ENCODE peak calls at places on chromosome 15, in six cellular contexts. V, F, E, I, Z and G are unnamed samples.
A peak's percentile ranks its signal among the peaks of the same experiment; 100 is the strongest.

GRCh38 chr15:70196314-70197291 is 98.9 kb upstream of the TLE3 start:
- DNase-seq in I (peak; percentile 51), Z (peak; percentile 30), F (peak; percentile 80), V (no peak), E (no peak), G (peak; percentile 52)

GRCh38 chr15:80328496-80328895 is 75.7 kb upstream of the ARNT2 start:
- DNase-seq in E (no peak), I (no peak), V (no peak), Z (no peak), F (no peak), G (no peak)

GRCh38 chr15:38391186-38391585 is 62.7 kb upstream of the FAM98B start:
- DNase-seq in E (no peak), I (no peak), F (no peak), Z (no peak), V (no peak), G (no peak)

GRCh38 chr15:58545307-58546065 is 113.7 kb downstream of the LIPC start:
- DNase-seq in V (no peak), I (no peak), E (no peak), F (no peak), Z (no peak), G (no peak)

GRCh38 chr15:33007295-33007855 is 187.1 kb downstream of the FMN1 start:
- DNase-seq in E (no peak), Z (no peak), F (no peak), I (no peak), V (peak; percentile 67), G (no peak)

GRCh38 chr15:41401904-41402267 is 410 bp downstream of the NDUFAF1 start:
- DNase-seq in Z (no peak), I (no peak), E (no peak), F (no peak), V (no peak), G (no peak)

GRCh38 chr15:31758126-31758525 is 272.2 kb upstream of the CHRNA7 start:
- DNase-seq in Z (peak; percentile 27), E (no peak), V (peak; percentile 81), F (no peak), I (no peak), G (no peak)

GRCh38 chr15:68383161-68384074 is 48.5 kb downstream of the ITGA11 start:
- DNase-seq in I (peak; percentile 7), F (peak; percentile 29), Z (no peak), E (peak; percentile 74), V (peak; percentile 68), G (no peak)

GRCh38 chr15:53979051-53979788 is 979 bp downstream of the UNC13C start:
- DNase-seq in E (no peak), Z (no peak), I (no peak), V (no peak), F (no peak), G (no peak)

GRCh38 chr15:90598053-90598577 is 68.4 kb downstream of the CRTC3 start:
- DNase-seq in V (peak; percentile 56), F (peak; percentile 74), Z (peak; percentile 51), E (peak; percentile 74), I (peak; percentile 57), G (peak; percentile 84)

GRCh38 chr15:35690698-35691116 is 144.7 kb upstream of the DPH6 start:
- DNase-seq in I (peak; percentile 39), V (no peak), E (no peak), Z (no peak), F (no peak), G (no peak)

GRCh38 chr15:68463996-68464395 is 32.0 kb upstream of the ITGA11 start:
- DNase-seq in I (no peak), F (no peak), E (peak; percentile 29), Z (no peak), V (no peak), G (no peak)

GRCh38 chr15:68275165-68275746 is 2.3 kb upstream of the FEM1B start:
- DNase-seq in E (no peak), V (peak; percentile 68), I (no peak), F (no peak), Z (no peak), G (peak; percentile 85)

GRCh38 chr15:67089218-67090193 is 24.1 kb downstream of the SMAD3 start:
- DNase-seq in Z (no peak), E (peak; percentile 50), I (no peak), V (peak; percentile 70), F (no peak), G (no peak)

GRCh38 chr15:80682201-80682600 is 12.9 kb upstream of the ABHD17C start:
- DNase-seq in F (no peak), Z (no peak), E (no peak), I (no peak), V (no peak), G (no peak)

GRCh38 chr15:85563328-85563727 is 182.9 kb downstream of the AKAP13 start:
- DNase-seq in Z (no peak), E (no peak), F (no peak), I (no peak), V (peak; percentile 65), G (no peak)
- H3K27ac ChIP-seq in Z (no peak overlapping the region), E (no peak overlapping the region), F (peak overlapping the region; percentile 44), I (no peak overlapping the region), V (peak overlapping the region; percentile 70), G (peak overlapping the region; percentile 74)

GRCh38 chr15:29428925-29429573 is 159.4 kb upstream of the NSMCE3 start:
- DNase-seq in E (no peak), F (no peak), I (no peak), V (no peak), Z (no peak), G (no peak)
- TF ChIP-seq EP300 in E (no peak), F (no peak), I (no peak), V (no peak), Z (no peak), G (no peak)

DNA sequence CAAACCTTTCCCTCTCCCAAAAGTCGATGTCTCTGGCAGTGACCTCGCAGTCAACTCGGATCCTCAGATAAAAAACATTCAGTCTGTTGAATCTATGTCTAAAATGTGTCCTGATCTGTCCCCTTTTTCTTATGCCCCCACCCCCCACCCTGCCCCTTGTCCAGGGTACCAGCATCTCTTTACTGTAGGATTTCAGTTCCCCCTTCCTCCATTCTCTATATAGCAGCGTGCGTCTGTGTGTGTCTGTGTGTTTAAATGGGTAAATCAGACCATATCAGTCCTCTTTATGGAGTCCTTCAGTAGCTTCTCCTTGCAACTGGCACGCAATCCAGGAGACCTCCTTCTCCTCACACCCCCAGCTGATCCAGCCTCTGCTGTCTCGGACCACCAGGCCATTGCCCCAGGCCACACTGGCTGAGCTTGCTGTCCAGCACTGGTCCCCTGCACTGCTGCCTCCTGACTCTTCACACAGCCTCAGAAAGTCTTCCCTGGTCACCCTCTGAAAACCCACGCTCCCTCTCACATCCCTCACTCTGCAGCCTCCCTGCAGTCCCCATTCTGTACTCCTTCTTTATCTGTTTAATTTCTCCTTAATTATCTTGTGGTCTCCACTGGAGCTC is 1.5 kb downstream of the LRRK1 start:
- DNase-seq in E (no peak), I (no peak), F (no peak), V (no peak), Z (no peak), G (no peak)
- H3K4me1 ChIP-seq in E (peaks cover 20% of the 10 kb centered on the region), I (peaks cover 5% of the 10 kb centered on the region), F (peaks cover 12% of the 10 kb centered on the region), V (peaks cover 17% of the 10 kb centered on the region), Z (peaks cover 40% of the 10 kb centered on the region), G (peaks cover 14% of the 10 kb centered on the region)

GRCh38 chr15:52336530-52336929 is 40.9 kb upstream of the MYO5C start:
- DNase-seq in I (no peak), V (peak; percentile 42), Z (no peak), E (no peak), F (no peak), G (no peak)

GRCh38 chr15:52337961-52338535 is 42.4 kb upstream of the MYO5C start:
- DNase-seq in I (no peak), F (no peak), Z (no peak), V (no peak), E (no peak), G (no peak)

GRCh38 chr15:52337198-52337853 is 41.7 kb upstream of the MYO5C start:
- DNase-seq in I (no peak), F (no peak), E (no peak), Z (no peak), V (peak; percentile 50), G (no peak)

GRCh38 chr15:52331490-52332240 is 36.1 kb upstream of the MYO5C start:
- DNase-seq in V (peak; percentile 75), E (no peak), I (no peak), F (no peak), Z (no peak), G (no peak)

GRCh38 chr15:52334491-52335160 is 39.0 kb upstream of the MYO5C start:
- DNase-seq in Z (no peak), E (no peak), I (no peak), F (no peak), V (peak; percentile 67), G (no peak)
- H3K27ac ChIP-seq in Z (no peak overlapping the region), E (no peak overlapping the region), I (no peak overlapping the region), F (no peak overlapping the region), V (peak overlapping the region; percentile 54), G (no peak overlapping the region)

GRCh38 chr15:89459271-89460038 is 36.9 kb downstream of the RHCG start:
- DNase-seq in E (no peak), Z (no peak), V (no peak), F (no peak), I (no peak), G (no peak)
- TF ChIP-seq EP300 in E (no peak), Z (no peak), V (no peak), F (no peak), I (no peak), G (no peak)

GRCh38 chr15:74261041-74261440 is 24.9 kb downstream of the CCDC33 start:
- DNase-seq in I (no peak), V (no peak), Z (no peak), F (no peak), E (no peak), G (no peak)
- H3K4me1 ChIP-seq in I (peaks cover 4% of the 10 kb centered on the region), V (no peaks in the 10 kb centered on the region), Z (no peaks in the 10 kb centered on the region), F (no peaks in the 10 kb centered on the region), E (no peaks in the 10 kb centered on the region), G (no peaks in the 10 kb centered on the region)

DNA sequence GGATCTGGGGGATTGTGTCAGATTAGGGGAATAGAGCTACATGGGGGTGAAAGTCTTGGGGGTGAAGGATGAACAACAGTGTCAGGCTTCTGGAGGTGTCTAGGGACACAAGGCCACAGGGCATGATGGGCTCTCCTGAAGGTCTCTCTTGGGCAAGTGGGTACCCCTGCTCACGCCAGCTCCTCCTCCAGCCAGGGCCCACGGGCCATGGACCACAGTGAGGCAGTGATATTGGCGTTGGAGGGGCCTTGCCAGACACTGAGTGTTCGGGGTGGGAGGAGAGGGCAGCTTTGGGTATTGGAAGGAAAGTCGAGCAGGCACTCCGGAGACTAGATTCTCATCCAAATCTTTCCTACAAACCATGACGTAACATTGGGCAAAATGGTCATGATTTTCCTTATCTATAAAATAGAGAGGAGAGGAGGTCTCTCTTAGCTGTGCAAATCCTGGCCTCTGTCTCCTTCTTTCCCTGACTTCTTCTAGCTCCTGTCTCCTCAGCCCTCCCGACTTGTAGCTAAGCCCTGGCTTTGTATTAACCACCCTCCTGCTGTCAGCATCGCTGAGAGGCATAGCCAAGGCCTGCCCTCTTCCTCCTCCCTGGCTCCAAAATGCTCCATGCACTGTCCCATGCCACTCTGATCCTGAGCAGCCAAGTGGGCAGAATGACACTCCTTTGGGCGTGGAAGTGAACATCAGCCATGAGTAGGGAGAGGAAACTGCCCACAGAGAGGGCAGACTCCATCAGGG is 24.0 kb upstream of the SRP14 start:
- DNase-seq in Z (no peak), F (no peak), I (no peak), V (no peak), E (no peak), G (no peak)
- H3K27ac ChIP-seq in Z (no peak overlapping the region), F (no peak overlapping the region), I (no peak overlapping the region), V (peak overlapping the region; percentile 70), E (no peak overlapping the region), G (no peak overlapping the region)

GRCh38 chr15:78387678-78388077 is 47.5 kb downstream of the CRABP1 start:
- DNase-seq in Z (no peak), V (no peak), F (no peak), E (no peak), I (no peak), G (no peak)
- TF ChIP-seq EP300 in Z (no peak), V (no peak), F (no peak), E (no peak), I (no peak), G (no peak)

GRCh38 chr15:61687651-61688050 is 372.6 kb downstream of the VPS13C start:
- DNase-seq in Z (no peak), F (no peak), E (no peak), I (no peak), V (no peak), G (no peak)
- H3K4me1 ChIP-seq in Z (no peaks in the 10 kb centered on the region), F (no peaks in the 10 kb centered on the region), E (no peaks in the 10 kb centered on the region), I (no peaks in the 10 kb centered on the region), V (no peaks in the 10 kb centered on the region), G (peaks cover 6% of the 10 kb centered on the region)